ENCODE peak calls at places on chromosomes 2 and 18, in six cellular contexts. N is mammary epithelial cell, C is GM23338, O is OCI-LY7, J is osteoblast, S is H9. M is an unnamed sample. For H3K79me2, the result is how much of the 10 kb centered on the place peaks cover.

GRCh38 chr2:174786066-174786725 is 21.9 kb upstream of the CHRNA1 start:
- DNase-seq in N (peak), S (no peak), O (no peak), C (no peak), J (no peak), M (no peak)

GRCh38 chr2:239181601-239182471 is 219.0 kb downstream of the HDAC4 start:
- DNase-seq in C (peak), N (no peak), J (no peak), O (no peak), S (peak), M (no peak)

GRCh38 chr2:106356291-106356690 is 111.9 kb downstream of the RGPD3 start:
- DNase-seq in S (no peak), J (no peak), O (no peak), N (no peak), C (no peak), M (no peak)

GRCh38 chr2:189574793-189575475 is 5.7 kb downstream of the SLC40A1 start:
- DNase-seq in J (peak), S (no peak), N (no peak), C (no peak), O (no peak), M (no peak)

GRCh38 chr18:73645175-73645715 is 502.4 kb downstream of the FBXO15 start:
- DNase-seq in N (peak), O (no peak), J (no peak), C (no peak), S (no peak), M (no peak)

GRCh38 chr2:148508878-148509702 is 135.5 kb upstream of the EPC2 start:
- DNase-seq in N (peak), C (peak), J (peak), S (peak), O (peak), M (peak)

GRCh38 chr2:122070241-122070731 is 314.8 kb downstream of the TSN start:
- DNase-seq in J (no peak), S (no peak), C (no peak), N (peak), O (no peak), M (peak)

GRCh38 chr2:53520630-53520940 is 247.0 kb upstream of the CHAC2 start:
- DNase-seq in S (peak), N (no peak), C (peak), J (no peak), O (no peak), M (no peak)

GRCh38 chr2:231037731-231038482 is 584 bp downstream of the C2orf72 start:
- DNase-seq in O (no peak), N (no peak), J (peak), S (no peak), C (peak), M (no peak)

GRCh38 chr2:192585418-192585817 is 390.7 kb upstream of the TMEFF2 start:
- DNase-seq in N (no peak), J (no peak), C (no peak), O (no peak), S (no peak), M (no peak)

GRCh38 chr2:71891155-71891554 is 256.5 kb downstream of the CYP26B1 start:
- DNase-seq in O (no peak), S (no peak), N (no peak), C (no peak), J (no peak), M (no peak)

GRCh38 chr2:134657650-134658250 is 61.0 kb downstream of the TMEM163 start:
- DNase-seq in N (no peak), O (peak), C (peak), S (peak), J (no peak), M (no peak)

GRCh38 chr2:36352024-36352398 is 3.6 kb upstream of the CRIM1 start:
- DNase-seq in C (peak), O (peak), J (no peak), N (no peak), S (peak), M (peak)

GRCh38 chr2:37671816-37672103 is 318 bp upstream of the CDC42EP3 start:
- DNase-seq in J (no peak), S (no peak), C (no peak), N (no peak), O (no peak), M (no peak)

GRCh38 chr2:208545398-208546042 is 138.9 kb downstream of the PTH2R start:
- DNase-seq in N (no peak), O (no peak), C (peak), J (no peak), S (peak), M (no peak)

GRCh38 chr2:74238879-74239278 is 40.5 kb downstream of the MTHFD2 start:
- DNase-seq in N (peak), J (peak), S (no peak), O (no peak), C (no peak), M (peak)

GRCh38 chr2:148900350-148900749 is 25.3 kb downstream of the KIF5C start:
- DNase-seq in C (no peak), J (peak), O (no peak), S (no peak), N (no peak), M (no peak)

GRCh38 chr2:147133273-147133901 is 711.4 kb upstream of the ACVR2A start:
- DNase-seq in C (no peak), J (peak), O (no peak), S (no peak), N (no peak), M (no peak)

GRCh38 chr2:57453929-57454328 is 592.7 kb upstream of the VRK2 start:
- DNase-seq in N (no peak), O (no peak), C (peak), J (no peak), S (no peak), M (no peak)

GRCh38 chr2:44362207-44363015 is 664 bp downstream of the CAMKMT start:
- DNase-seq in J (peak), C (peak), S (peak), N (peak), O (peak), M (peak)

GRCh38 chr18:48038636-48039035 is 108.2 kb upstream of the SMAD2 start:
- DNase-seq in S (no peak), N (no peak), J (no peak), C (no peak), O (no peak), M (no peak)

GRCh38 chr2:120914839-120915521 is 179.3 kb downstream of the GLI2 start:
- DNase-seq in O (no peak), N (peak), J (peak), S (no peak), C (no peak), M (peak)

GRCh38 chr2:144541411-144541810 is 21.5 kb upstream of the ZEB2 start:
- DNase-seq in O (no peak), C (no peak), J (no peak), N (no peak), S (no peak), M (peak)

GRCh38 chr18:72720116-72720515 is 147.7 kb downstream of the NETO1 start:
- DNase-seq in S (no peak), J (no peak), C (no peak), N (no peak), O (no peak), M (no peak)

GRCh38 chr2:219496781-219497494 is 1.8 kb upstream of the GMPPA start:
- DNase-seq in J (no peak), O (no peak), S (no peak), C (peak), N (no peak), M (peak)

GRCh38 chr2:25991965-25992364 is 9.7 kb upstream of the KIF3C start:
- DNase-seq in O (no peak), S (no peak), N (no peak), J (peak), C (no peak), M (no peak)

GRCh38 chr2:142150453-142150852 is 19.6 kb upstream of the LRP1B start:
- DNase-seq in J (no peak), C (no peak), N (no peak), S (no peak), O (no peak), M (no peak)

GRCh38 chr2:866009-866680 is 84.5 kb upstream of the SNTG2 start:
- DNase-seq in S (peak), N (no peak), J (no peak), C (peak), O (no peak), M (no peak)

GRCh38 chr2:118632921-118633320 is 214.5 kb downstream of the EN1 start:
- DNase-seq in N (no peak), C (no peak), O (no peak), S (no peak), J (no peak), M (no peak)

GRCh38 chr2:106864051-106864450 is 21.9 kb downstream of the ST6GAL2 start:
- DNase-seq in N (no peak), J (no peak), C (no peak), O (no peak), S (no peak), M (no peak)

GRCh38 chr2:109062558-109063325 is 66.3 kb upstream of the SH3RF3 start:
- DNase-seq in N (no peak), S (no peak), J (no peak), O (no peak), C (peak), M (no peak)

GRCh38 chr2:160144278-160144990 is 55.6 kb downstream of the ITGB6 start:
- DNase-seq in N (no peak), S (no peak), J (no peak), O (no peak), C (no peak), M (peak)

GRCh38 chr2:10120158-10120937 is 2.2 kb upstream of the RRM2 start:
- DNase-seq in J (peak), N (peak), S (peak), O (peak), C (peak), M (peak)

DNA sequence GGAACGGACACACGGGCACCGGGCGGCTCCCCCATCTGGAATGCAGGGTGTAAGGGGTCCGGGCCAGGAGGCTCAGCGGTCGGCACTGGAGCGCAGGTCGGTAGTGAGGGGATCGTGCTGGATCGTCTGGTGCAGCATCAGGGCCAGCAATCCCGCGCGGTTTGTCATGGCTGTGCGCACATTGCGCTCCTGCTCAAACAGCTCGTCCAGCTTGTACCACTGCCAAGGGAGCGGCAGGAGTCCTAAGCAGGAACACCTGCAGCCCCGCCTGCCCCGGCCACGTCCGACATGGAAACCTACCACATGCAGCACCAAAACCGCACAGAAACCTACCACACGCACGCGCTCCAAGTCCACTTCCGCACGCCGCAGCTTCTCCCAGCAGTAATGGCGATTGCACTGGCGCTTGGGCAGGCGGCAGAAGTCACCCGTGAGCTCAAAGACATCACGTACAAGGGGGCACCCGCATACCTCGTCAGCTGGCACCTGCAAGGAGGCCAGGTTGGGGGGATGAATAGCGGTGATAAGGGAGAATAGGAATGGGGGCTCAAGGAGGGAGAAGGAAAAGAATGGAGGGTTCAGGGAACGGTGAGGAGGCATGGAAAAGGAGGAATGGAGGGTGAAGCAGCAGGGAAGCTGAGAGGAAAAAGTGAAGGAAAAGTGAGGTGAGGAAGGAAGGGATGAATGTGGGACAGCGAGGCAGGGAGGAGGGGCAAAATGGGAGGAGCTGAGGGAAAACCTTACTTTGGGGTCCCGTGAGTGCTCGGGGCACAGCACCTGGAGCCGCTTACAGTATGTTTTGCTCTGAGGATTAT is 1.4 kb upstream of the MBD1 start:
- DNase-seq in O (no peak), N (no peak), S (no peak), J (no peak), C (no peak), M (no peak)
- H3K79me2 ChIP-seq in O (under half), N (half or more), S (under half), J (half or more), C (under half), M (under half)

GRCh38 chr2:157746234-157746950 is 117.7 kb upstream of the ACVR1C start:
- DNase-seq in S (no peak), C (peak), J (peak), N (no peak), O (no peak), M (peak)

GRCh38 chr2:157747280-157747679 is 118.6 kb upstream of the ACVR1C start:
- DNase-seq in O (no peak), N (no peak), C (no peak), J (no peak), S (no peak), M (no peak)

GRCh38 chr2:157749684-157750083 is 121.0 kb upstream of the ACVR1C start:
- DNase-seq in O (no peak), C (no peak), S (no peak), J (no peak), N (no peak), M (no peak)

GRCh38 chr2:157747695-157748370 is 119.2 kb upstream of the ACVR1C start:
- DNase-seq in O (no peak), S (no peak), J (peak), C (no peak), N (peak), M (peak)

DNA sequence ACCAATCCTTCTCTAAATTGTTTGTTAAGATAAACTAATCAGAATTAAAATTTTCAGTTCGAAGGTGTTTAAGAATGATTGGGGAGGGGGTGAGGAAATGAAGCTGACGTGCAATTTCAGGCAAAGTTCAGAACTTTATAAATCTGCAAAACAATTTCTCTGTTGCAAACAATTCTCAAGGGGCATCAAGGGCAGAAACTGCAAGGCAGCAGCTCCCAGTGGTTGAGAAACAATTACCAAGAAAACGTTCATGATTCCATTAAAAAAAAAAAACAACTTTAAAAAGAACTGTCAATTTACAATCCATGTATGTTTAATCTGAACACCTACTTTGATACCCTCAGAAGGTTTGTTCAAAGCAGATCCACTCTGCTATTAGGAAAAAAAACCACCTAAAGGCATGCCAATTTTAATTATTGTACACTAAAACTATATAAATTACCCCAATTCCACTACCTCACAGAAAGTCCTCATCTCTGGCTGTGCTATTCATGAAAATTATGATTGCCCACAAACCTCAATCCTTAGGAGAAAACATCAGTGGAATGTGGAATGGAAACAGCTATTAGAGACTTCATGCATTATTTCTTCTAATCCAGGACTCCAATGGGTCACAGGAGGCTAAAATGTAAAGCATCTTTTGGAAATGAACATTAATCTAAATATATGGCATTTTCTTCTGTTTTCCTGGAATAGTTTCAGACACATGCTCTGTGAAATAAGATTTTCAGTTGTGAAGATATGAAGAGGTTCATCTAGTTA is 119.9 kb upstream of the ACVR1C start:
- DNase-seq in J (no peak), C (no peak), O (no peak), S (no peak), N (no peak), M (no peak)
- H3K27ac ChIP-seq in J (peak), C (no peak), O (no peak), S (no peak), N (no peak), M (peak)

DNA sequence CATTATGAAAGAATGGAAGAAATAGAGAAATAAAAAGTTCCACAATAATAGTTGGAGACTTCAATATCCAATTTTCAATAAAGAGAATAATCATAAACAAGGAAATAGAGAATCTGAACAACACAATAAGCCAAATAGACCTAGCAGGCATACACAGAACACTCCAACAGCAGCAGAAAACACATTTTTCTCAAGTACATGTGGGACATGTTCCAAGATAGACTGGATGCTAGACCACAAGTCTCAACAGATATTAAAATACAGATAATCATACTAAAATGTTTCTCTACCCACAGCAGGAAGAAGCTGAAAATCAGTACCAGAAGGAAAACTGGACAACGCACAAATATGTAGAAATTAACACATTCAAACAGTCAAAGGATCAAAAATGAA is 113.9 kb downstream of the USP34 start:
- DNase-seq in N (no peak), O (no peak), J (no peak), C (no peak), S (no peak), M (peak)
- H3K79me2 ChIP-seq in N (half or more), O (half or more), J (half or more), C (half or more), S (under half), M (under half)

GRCh38 chr2:40485319-40485718 is 33.4 kb upstream of the SLC8A1 start:
- DNase-seq in J (no peak), C (no peak), O (no peak), S (no peak), N (no peak), M (no peak)
- H3K27ac ChIP-seq in J (no peak), C (no peak), O (no peak), S (no peak), N (no peak), M (no peak)

M was measured in fibroblast of lung.